ENCODE peak calls at places on chromosomes 5 and 9, in seven cellular contexts. O is sigmoid colon; C is PC-9; Z is uterus; M is pancreas; V is heart left ventricle; B is CD8-positive, alpha-beta memory T cell. X is an unnamed sample.
A peak's percentile ranks its signal among the peaks of the same experiment; 100 is the strongest.

GRCh38 chr5:91189480-91190332 is 193.4 kb downstream of the ARRDC3 start:
- DNase-seq in Z (peak; percentile 55), O (peak; percentile 80), C (peak; percentile 43), M (peak; percentile 43), B (no peak), V (no peak), X (no peak)

GRCh38 chr5:172035039-172035438 is 28.6 kb upstream of the FBXW11 start:
- DNase-seq in Z (no peak), B (no peak), M (no peak), O (no peak), V (no peak), C (no peak), X (no peak)

GRCh38 chr9:118992813-118993747 is 376.2 kb downstream of the BRINP1 start:
- DNase-seq in O (no peak), V (no peak), C (no peak), M (no peak), B (no peak), Z (no peak), X (no peak)

GRCh38 chr9:23799521-23799920 is 26.5 kb downstream of the ELAVL2 start:
- DNase-seq in B (no peak), O (no peak), Z (no peak), C (no peak), M (no peak), V (no peak), X (no peak)

GRCh38 chr9:76219555-76220151 is 174.6 kb downstream of the RFK start:
- DNase-seq in B (no peak), M (no peak), C (no peak), V (no peak), O (no peak), Z (no peak), X (no peak)

GRCh38 chr5:16871746-16872339 is 64.2 kb downstream of the MYO10 start:
- DNase-seq in M (no peak), O (no peak), C (no peak), V (no peak), B (no peak), Z (no peak), X (no peak)

GRCh38 chr5:125835293-125836172 is 587.7 kb upstream of the GRAMD2B start:
- DNase-seq in B (no peak), M (peak; percentile 32), C (peak; percentile 2), Z (peak; percentile 40), V (no peak), O (peak; percentile 64), X (no peak)

GRCh38 chr9:37215456-37216229 is 95.3 kb downstream of the ZCCHC7 start:
- DNase-seq in B (no peak), Z (no peak), O (no peak), V (no peak), C (no peak), M (no peak), X (no peak)

GRCh38 chr9:27528278-27528885 is 1.2 kb downstream of the MOB3B start:
- DNase-seq in O (peak; percentile 94), Z (peak; percentile 84), B (peak; percentile 34), V (peak; percentile 86), M (peak; percentile 76), C (peak; percentile 50), X (peak; percentile 75)

GRCh38 chr9:90807006-90807405 is 5.4 kb downstream of the SYK start:
- DNase-seq in C (no peak), M (no peak), O (no peak), Z (no peak), B (no peak), V (no peak), X (no peak)
- H3K4me1 ChIP-seq in C (peaks cover 23% of the 10 kb centered on the region), M (peaks cover 32% of the 10 kb centered on the region), O (no peaks in the 10 kb centered on the region), Z (no peaks in the 10 kb centered on the region), B (no peaks in the 10 kb centered on the region), V (peaks cover under 1% of the 10 kb centered on the region), X (no peaks in the 10 kb centered on the region)

GRCh38 chr5:116651653-116652052 is 77.0 kb upstream of the SEMA6A start:
- DNase-seq in O (no peak), M (no peak), Z (no peak), C (no peak), B (no peak), V (no peak), X (no peak)

GRCh38 chr5:116654890-116655289 is 80.3 kb upstream of the SEMA6A start:
- DNase-seq in Z (no peak), V (no peak), M (no peak), O (no peak), B (no peak), C (no peak), X (no peak)

GRCh38 chr5:116650964-116651363 is 76.3 kb upstream of the SEMA6A start:
- DNase-seq in V (no peak), Z (no peak), B (no peak), C (no peak), M (no peak), O (no peak), X (no peak)

GRCh38 chr5:116652196-116652729 is 77.6 kb upstream of the SEMA6A start:
- DNase-seq in B (no peak), O (peak; percentile 72), Z (peak; percentile 19), V (no peak), C (no peak), M (peak; percentile 29), X (no peak)

DNA sequence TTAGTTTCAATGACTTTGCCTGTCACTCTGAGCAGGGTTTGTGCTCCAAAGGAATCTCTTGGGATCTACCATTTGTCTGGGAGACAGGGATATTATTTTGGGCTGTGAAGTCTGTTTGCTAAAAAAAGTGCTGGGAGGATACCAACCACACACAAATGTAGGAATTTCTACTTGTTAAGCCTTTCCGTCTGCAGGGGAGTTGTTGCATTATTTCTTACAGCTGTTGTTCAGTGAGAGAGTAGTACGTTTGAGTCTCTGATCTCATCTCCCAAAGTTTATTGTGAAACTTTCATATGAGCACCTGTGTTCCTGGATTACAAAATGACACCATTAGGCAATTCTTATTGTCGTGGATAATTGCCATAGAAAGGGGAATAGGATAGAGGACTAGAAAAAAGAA is 78.3 kb upstream of the SEMA6A start:
- DNase-seq in C (no peak), M (no peak), O (no peak), Z (no peak), B (no peak), V (no peak), X (no peak)
- H3K27ac ChIP-seq in C (no peak overlapping the region), M (no peak overlapping the region), O (no peak overlapping the region), Z (no peak overlapping the region), B (no peak overlapping the region), V (no peak overlapping the region), X (no peak overlapping the region)

GRCh38 chr9:36211510-36211909 is 20.8 kb downstream of the CLTA start:
- DNase-seq in C (no peak), B (no peak), O (no peak), M (no peak), V (no peak), Z (no peak), X (no peak)

GRCh38 chr9:36207016-36207415 is 16.3 kb downstream of the CLTA start:
- DNase-seq in O (peak; percentile 20), B (no peak), C (no peak), Z (no peak), V (no peak), M (no peak), X (no peak)

GRCh38 chr9:36207546-36208012 is 16.9 kb downstream of the CLTA start:
- DNase-seq in V (no peak), C (no peak), O (no peak), M (no peak), Z (no peak), B (no peak), X (no peak)

GRCh38 chr9:36210722-36211121 is 20.0 kb downstream of the CLTA start:
- DNase-seq in Z (no peak), V (no peak), O (no peak), C (no peak), M (no peak), B (no peak), X (no peak)

DNA sequence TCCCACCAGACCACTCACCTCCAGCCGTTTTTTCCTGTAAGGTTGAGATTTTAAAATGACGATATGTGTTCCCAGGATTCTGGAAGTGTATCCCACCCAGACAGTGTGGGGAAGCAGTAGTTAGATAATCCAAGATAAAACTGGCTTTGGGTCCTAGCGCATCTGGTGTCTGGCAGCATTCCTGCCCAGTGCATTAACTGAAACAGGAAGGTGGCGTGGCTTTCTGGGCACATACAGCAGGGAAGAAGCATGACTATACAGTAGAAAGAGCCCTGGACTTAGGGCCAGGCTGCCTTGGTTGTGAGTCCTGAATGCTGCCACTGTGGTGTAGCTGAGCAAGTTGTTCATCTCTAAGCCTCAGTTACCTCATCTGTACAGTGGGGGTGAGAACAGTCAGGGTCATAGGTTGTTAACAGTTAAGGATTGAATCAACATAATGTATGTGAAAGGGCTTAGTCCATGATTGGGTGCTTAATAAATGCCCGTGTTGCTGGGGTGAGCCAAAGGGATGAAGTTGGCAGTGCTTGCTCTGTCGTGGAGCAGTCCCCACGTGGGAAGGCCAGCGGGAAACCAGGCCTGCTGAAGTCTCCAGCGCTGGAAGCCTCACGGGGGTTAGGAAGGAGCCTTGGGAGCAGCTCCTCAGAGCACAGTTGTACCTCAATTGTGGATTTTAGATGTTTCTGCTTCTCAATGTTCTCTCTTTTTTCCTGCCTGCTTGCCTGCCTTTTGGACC is 18.0 kb downstream of the CLTA start:
- DNase-seq in B (no peak), V (no peak), O (peak; percentile 52), Z (no peak), M (no peak), C (no peak), X (no peak)
- H3K4me1 ChIP-seq in B (peaks cover 27% of the 10 kb centered on the region), V (peaks cover 30% of the 10 kb centered on the region), O (no peaks in the 10 kb centered on the region), Z (no peaks in the 10 kb centered on the region), M (peaks cover 7% of the 10 kb centered on the region), C (no peaks in the 10 kb centered on the region), X (no peaks in the 10 kb centered on the region)

GRCh38 chr9:110744753-110745522 is 76.3 kb downstream of the MUSK start:
- DNase-seq in Z (peak; percentile 51), M (no peak), C (peak; percentile 72), V (no peak), O (peak; percentile 83), B (no peak), X (peak; percentile 26)

GRCh38 chr9:110742741-110743371 is 74.3 kb downstream of the MUSK start:
- DNase-seq in Z (no peak), O (no peak), M (no peak), V (no peak), B (no peak), C (no peak), X (peak; percentile 21)

GRCh38 chr9:110748251-110748893 is 79.8 kb downstream of the MUSK start:
- DNase-seq in B (no peak), O (no peak), C (peak; percentile 61), Z (no peak), V (no peak), M (no peak), X (peak; percentile 43)

GRCh38 chr9:110746211-110746930 is 77.8 kb downstream of the MUSK start:
- DNase-seq in V (no peak), B (no peak), M (no peak), C (no peak), Z (no peak), O (no peak), X (no peak)

GRCh38 chr9:110745656-110746055 is 77.1 kb downstream of the MUSK start:
- DNase-seq in M (no peak), Z (no peak), B (no peak), O (no peak), C (peak; percentile 41), V (no peak), X (peak; percentile 31)
- H3K27ac ChIP-seq in M (no peak overlapping the region), Z (peak overlapping the region; percentile 88), B (no peak overlapping the region), O (peak overlapping the region; percentile 70), C (peak overlapping the region; percentile 87), V (no peak overlapping the region), X (peak overlapping the region; percentile 73)

GRCh38 chr5:110342683-110343082 is 383.8 kb downstream of the TMEM232 start:
- DNase-seq in Z (no peak), V (no peak), C (no peak), M (no peak), B (no peak), O (no peak), X (no peak)
- H3K4me1 ChIP-seq in Z (no peaks in the 10 kb centered on the region), V (no peaks in the 10 kb centered on the region), C (no peaks in the 10 kb centered on the region), M (peaks cover 23% of the 10 kb centered on the region), B (no peaks in the 10 kb centered on the region), O (no peaks in the 10 kb centered on the region), X (no peaks in the 10 kb centered on the region)

GRCh38 chr5:2747372-2748179 is 3.9 kb downstream of the IRX2 start:
- DNase-seq in V (no peak), Z (no peak), C (no peak), O (no peak), M (no peak), B (no peak), X (no peak)
- H3K27ac ChIP-seq in V (no peak overlapping the region), Z (no peak overlapping the region), C (no peak overlapping the region), O (no peak overlapping the region), M (no peak overlapping the region), B (no peak overlapping the region), X (no peak overlapping the region)